ENCODE peak calls at places on chromosomes 4 and X, in four cellular contexts. Y is neural progenitor cell; J is astrocyte of the spinal cord; A is CD8-positive, alpha-beta memory T cell. F is an unnamed sample.
A peak's percentile ranks its signal among the peaks of the same experiment; 100 is the strongest.

GRCh38 chr4:120720354-120720753 is 202.2 kb downstream of the PRDM5 start:
- DNase-seq in J (no peak), A (no peak), Y (no peak), F (no peak)

GRCh38 chr4:149896428-149896827 is 80.8 kb upstream of the IQCM start:
- DNase-seq in Y (peak; percentile 56), J (peak; percentile 50), A (no peak), F (peak; percentile 53)

GRCh38 chrX:130336531-130336930 is 3.2 kb upstream of the SLC25A14 start:
- DNase-seq in J (no peak), A (no peak), Y (no peak), F (no peak)

GRCh38 chr4:57320217-57320616 is 210.0 kb upstream of the IGFBP7 start:
- DNase-seq in J (no peak), Y (no peak), A (no peak), F (no peak)

GRCh38 chr4:36026348-36026747 is 218.0 kb downstream of the ARAP2 start:
- DNase-seq in Y (peak; percentile 52), A (no peak), J (no peak), F (no peak)

GRCh38 chrX:108000751-108001150 is 18.6 kb upstream of the TEX13B start:
- DNase-seq in J (no peak), A (no peak), Y (no peak), F (peak; percentile 0)

GRCh38 chrX:22338740-22339139 is 66.0 kb downstream of the CBLL2 start:
- DNase-seq in A (no peak), J (peak; percentile 13), Y (no peak), F (peak; percentile 51)

GRCh38 chr4:79611026-79611425 is 203.0 kb upstream of the GK2 start:
- DNase-seq in J (no peak), A (no peak), Y (no peak), F (no peak)

GRCh38 chr4:146943691-146944375 is 1.8 kb downstream of the TTC29 start:
- DNase-seq in Y (no peak), A (no peak), J (peak; percentile 40), F (no peak)

GRCh38 chrX:55908685-55909212 is 191.2 kb downstream of the RRAGB start:
- DNase-seq in Y (peak; percentile 43), A (peak; percentile 10), J (peak; percentile 6), F (peak; percentile 1)

GRCh38 chr4:55547918-55548317 is 1.2 kb upstream of the CLOCK start:
- DNase-seq in J (no peak), A (no peak), Y (no peak), F (no peak)

GRCh38 chrX:132751043-132751690 is 207.3 kb downstream of the HS6ST2 start:
- DNase-seq in J (no peak), Y (no peak), A (no peak), F (no peak)

GRCh38 chrX:131262738-131263679 is 26.1 kb downstream of the IGSF1 start:
- DNase-seq in Y (peak; percentile 27), A (no peak), J (no peak), F (peak; percentile 0)

GRCh38 chrX:72141372-72142004 is 9.8 kb upstream of the RTL5 start:
- DNase-seq in J (no peak), A (no peak), Y (no peak), F (no peak)

GRCh38 chr4:25813705-25814104 is 49.1 kb downstream of the SEL1L3 start:
- DNase-seq in J (peak; percentile 80), A (no peak), Y (peak; percentile 38), F (peak; percentile 38)

GRCh38 chr4:7411896-7412585 is 22.7 kb downstream of the PSAPL1 start:
- DNase-seq in Y (no peak), J (no peak), A (no peak), F (no peak)

GRCh38 chr4:52904421-52904820 is 42.3 kb downstream of the RASL11B start:
- DNase-seq in J (peak; percentile 55), Y (no peak), A (no peak), F (no peak)

GRCh38 chr4:116073051-116073450 is 959.6 kb upstream of the NDST4 start:
- DNase-seq in J (no peak), A (no peak), Y (no peak), F (no peak)

GRCh38 chr4:2284934-2285664 is 23.2 kb upstream of the MXD4 start:
- DNase-seq in Y (no peak), A (no peak), J (peak; percentile 59), F (peak; percentile 67)

GRCh38 chrX:42384956-42385355 is 393.0 kb downstream of the PPP1R2C start:
- DNase-seq in J (no peak), Y (no peak), A (no peak), F (no peak)

GRCh38 chr4:187191676-187192075 is 468.0 kb upstream of the FAT1 start:
- DNase-seq in Y (no peak), J (no peak), A (no peak), F (no peak)

GRCh38 chr4:116005037-116005805 is 891.8 kb upstream of the NDST4 start:
- DNase-seq in A (no peak), J (no peak), Y (no peak), F (no peak)

GRCh38 chr4:38565271-38566199 is 98.5 kb upstream of the KLF3 start:
- DNase-seq in Y (no peak), A (no peak), J (peak; percentile 57), F (peak; percentile 84)

GRCh38 chrX:39196192-39197102 is 395.2 kb downstream of the MID1IP1 start:
- DNase-seq in Y (no peak), A (peak; percentile 13), J (peak; percentile 59), F (peak; percentile 45)

GRCh38 chr4:38002451-38003071 is 42.4 kb downstream of the PTTG2 start:
- DNase-seq in A (no peak), Y (peak; percentile 28), J (no peak), F (peak; percentile 55)

GRCh38 chr4:16779028-16779675 is 119.3 kb downstream of the LDB2 start:
- DNase-seq in Y (no peak), J (peak; percentile 93), A (no peak), F (peak; percentile 57)

DNA sequence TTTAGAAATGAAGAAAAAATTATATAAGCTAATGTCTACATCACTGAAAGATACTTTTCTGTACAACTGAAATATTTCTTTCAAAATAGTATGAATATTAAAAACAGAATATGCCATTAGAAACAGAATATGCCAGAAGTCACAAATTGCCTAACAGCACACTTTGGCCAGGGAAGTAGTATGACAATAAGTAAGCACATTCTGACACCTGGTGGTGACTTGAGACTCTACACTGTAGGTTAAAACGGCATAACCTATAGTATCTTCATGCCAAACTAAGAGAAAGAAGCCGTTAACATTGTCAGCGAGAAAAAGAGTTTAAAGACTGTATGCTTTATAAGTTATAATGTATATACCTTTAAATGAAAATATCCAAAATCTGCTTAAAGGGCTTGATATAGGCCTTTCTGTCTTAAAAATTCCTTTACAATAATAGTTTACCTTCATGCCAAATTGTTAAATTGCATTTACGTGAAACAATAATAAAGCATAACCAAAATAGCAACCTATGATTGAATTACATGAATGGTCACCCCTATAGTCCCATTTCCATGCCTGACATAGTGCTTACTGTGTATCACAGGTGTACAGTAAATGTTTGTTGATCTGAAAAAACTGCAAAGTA is 32.8 kb downstream of the FAM13A start:
- DNase-seq in J (peak; percentile 78), A (peak; percentile 57), Y (peak; percentile 82), F (peak; percentile 89)
- H3K4me3 ChIP-seq in J (no peak overlapping the region), A (no peak overlapping the region), Y (no peak overlapping the region), F (no peak overlapping the region)

GRCh38 chrX:68832516-68833447 is 4.0 kb downstream of the EFNB1 start:
- DNase-seq in Y (peak; percentile 28), J (no peak), A (no peak), F (no peak)

GRCh38 chrX:68833448-68833805 is 4.6 kb downstream of the EFNB1 start:
- DNase-seq in A (no peak), Y (no peak), J (no peak), F (no peak)

GRCh38 chrX:68830486-68831404 is 1.9 kb downstream of the EFNB1 start:
- DNase-seq in J (no peak), A (no peak), Y (no peak), F (no peak)

GRCh38 chrX:68831405-68832100 is 2.7 kb downstream of the EFNB1 start:
- DNase-seq in A (no peak), J (no peak), Y (no peak), F (no peak)

DNA sequence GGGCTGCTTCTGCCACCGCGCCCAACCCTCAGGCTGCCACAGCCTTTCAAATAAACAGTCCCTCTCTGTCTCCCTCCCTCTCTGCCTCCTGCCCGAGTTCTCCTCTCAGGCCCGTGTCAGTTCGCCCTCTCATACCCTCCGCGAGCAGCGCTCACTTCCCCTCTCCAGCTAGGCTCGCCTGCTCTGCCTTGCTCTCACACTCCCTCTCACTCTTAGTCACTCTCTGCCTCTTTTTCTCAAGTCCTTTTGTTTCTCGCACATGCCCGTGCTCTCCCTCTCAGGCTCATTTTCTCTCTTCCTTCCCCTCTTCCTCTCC is 3.2 kb downstream of the EFNB1 start:
- DNase-seq in J (peak; percentile 78), Y (peak; percentile 41), A (no peak), F (peak; percentile 80)
- H3K4me3 ChIP-seq in J (peak overlapping the region; percentile 64), Y (peak overlapping the region; percentile 59), A (no peak overlapping the region), F (peak overlapping the region; percentile 47)

GRCh38 chr4:18322111-18322510 is 300.6 kb upstream of the LCORL start:
- DNase-seq in J (no peak), Y (peak; percentile 6), A (no peak), F (no peak)

GRCh38 chr4:18314731-18315130 is 293.2 kb upstream of the LCORL start:
- DNase-seq in A (no peak), J (no peak), Y (no peak), F (no peak)

GRCh38 chr4:18319456-18319855 is 297.9 kb upstream of the LCORL start:
- DNase-seq in J (peak; percentile 0), A (no peak), Y (no peak), F (no peak)

GRCh38 chr4:18318682-18319410 is 297.3 kb upstream of the LCORL start:
- DNase-seq in A (no peak), J (no peak), Y (peak; percentile 15), F (peak; percentile 18)
- H3K4me3 ChIP-seq in A (no peak overlapping the region), J (no peak overlapping the region), Y (no peak overlapping the region), F (no peak overlapping the region)

DNA sequence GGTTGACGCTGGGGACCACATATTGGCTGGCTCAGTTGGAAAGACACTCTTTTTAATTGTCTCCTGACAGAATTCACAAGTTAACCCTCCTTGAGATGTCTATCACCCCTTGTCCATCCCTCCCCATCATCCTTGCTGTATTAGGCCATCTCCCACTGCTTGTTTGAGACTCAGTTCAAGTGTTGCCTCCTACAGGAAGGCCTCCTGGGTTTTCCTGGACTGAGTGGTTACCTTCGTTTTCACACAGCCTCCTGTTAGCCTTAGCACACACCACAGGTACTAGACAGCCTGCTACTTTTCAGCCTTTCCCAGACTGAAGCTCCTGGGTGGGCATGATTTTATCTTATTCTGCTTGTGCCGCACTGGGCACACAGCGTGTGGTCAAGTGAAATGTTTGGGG is 145.3 kb upstream of the STX18 start:
- DNase-seq in A (no peak), Y (no peak), J (no peak), F (no peak)
- H3K4me3 ChIP-seq in A (no peak overlapping the region), Y (no peak overlapping the region), J (no peak overlapping the region), F (no peak overlapping the region)

GRCh38 chr4:68375667-68376559 is 26.0 kb upstream of the YTHDC1 start:
- DNase-seq in Y (peak; percentile 69), A (peak; percentile 64), J (peak; percentile 63), F (peak; percentile 54)
- H3K4me3 ChIP-seq in Y (peak overlapping the region; percentile 44), A (peak overlapping the region; percentile 46), J (no peak overlapping the region), F (peak overlapping the region; percentile 33)

DNA sequence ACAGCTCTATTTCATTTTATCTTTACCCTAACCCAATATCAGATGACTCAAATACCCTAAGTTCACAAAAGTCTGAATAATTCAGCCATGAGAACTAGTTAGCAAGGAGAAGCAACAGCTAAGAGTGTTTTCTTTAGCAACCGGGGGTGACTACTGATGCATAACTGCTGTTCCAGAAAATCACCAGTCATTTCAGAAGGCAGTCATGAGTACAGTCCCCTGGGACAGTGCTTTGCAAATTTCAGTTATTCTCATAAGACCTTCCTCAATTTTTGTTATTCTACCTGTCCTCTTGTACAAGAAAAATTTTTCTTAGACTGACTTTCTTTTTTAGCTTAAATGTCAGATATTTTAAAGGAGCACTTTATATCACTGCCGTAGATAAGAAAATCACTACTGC is 16.4 kb downstream of the BANK1 start:
- DNase-seq in A (no peak), J (no peak), Y (no peak), F (peak; percentile 5)
- H3K4me3 ChIP-seq in A (no peak overlapping the region), J (no peak overlapping the region), Y (no peak overlapping the region), F (no peak overlapping the region)

F was measured in fibroblast of lung.